ENCODE peak calls at places on chromosomes 6 and 20, in eight cellular contexts. A, W, Z, N, P, Y, H and J are unnamed samples.

GRCh38 chr6:20402181-20403079 is 751 bp downstream of the E2F3 start:
- DNase-seq in Z (peak; percentile 51), P (no peak), H (peak; percentile 69), N (no peak), W (peak; percentile 12), A (peak; percentile 71), Y (peak; percentile 14), J (peak; percentile 72)

GRCh38 chr20:21048841-21049273 is 57.3 kb downstream of the LINC00237 start:
- DNase-seq in N (no peak), H (peak; percentile 71), Y (no peak), Z (peak; percentile 28), P (no peak), A (no peak), W (peak; percentile 28), J (peak; percentile 88)

GRCh38 chr6:2563635-2564034 is 187.1 kb downstream of the MYLK4 start:
- DNase-seq in H (no peak), P (peak; percentile 30), Z (no peak), A (no peak), N (no peak), Y (no peak), W (no peak), J (no peak)

GRCh38 chr6:3001773-3002293 is 2.1 kb downstream of the NQO2 start:
- DNase-seq in W (peak; percentile 71), N (no peak), Z (no peak), H (peak; percentile 69), P (no peak), Y (no peak), A (no peak), J (peak; percentile 88)

GRCh38 chr6:5208491-5208890 is 52.3 kb downstream of the LYRM4 start:
- DNase-seq in P (no peak), N (no peak), W (no peak), Z (no peak), H (no peak), Y (no peak), A (no peak), J (no peak)

GRCh38 chr6:31203345-31203979 is 33.0 kb upstream of the POU5F1 start:
- DNase-seq in Z (peak; percentile 55), H (no peak), A (no peak), Y (peak; percentile 57), P (peak; percentile 86), W (peak; percentile 74), N (no peak), J (no peak)

GRCh38 chr20:49037962-49038387 is 8.1 kb upstream of the CSE1L start:
- DNase-seq in Z (no peak), Y (no peak), N (no peak), A (no peak), H (no peak), P (no peak), W (no peak), J (no peak)

GRCh38 chr20:54479138-54479906 is 3.9 kb downstream of the DOK5 start:
- DNase-seq in H (no peak), Z (no peak), Y (no peak), A (no peak), P (no peak), N (no peak), W (peak; percentile 4), J (peak; percentile 64)

GRCh38 chr20:59135093-59135492 is 28.5 kb upstream of the ZNF831 start:
- DNase-seq in N (no peak), H (no peak), P (no peak), Z (no peak), W (no peak), Y (peak; percentile 73), A (no peak), J (no peak)

GRCh38 chr6:17730078-17730704 is 23.5 kb upstream of the NUP153 start:
- DNase-seq in Y (no peak), P (no peak), Z (no peak), H (no peak), W (no peak), A (no peak), N (no peak), J (no peak)

GRCh38 chr20:22106308-22106938 is 401.0 kb downstream of the PAX1 start:
- DNase-seq in W (no peak), A (no peak), Z (no peak), N (no peak), H (no peak), P (no peak), Y (peak; percentile 6), J (peak; percentile 66)

GRCh38 chr20:8331740-8332412 is 199.8 kb downstream of the PLCB1 start:
- DNase-seq in A (no peak), W (no peak), H (no peak), N (no peak), Y (no peak), P (no peak), Z (no peak), J (no peak)

GRCh38 chr6:157143171-157143884 is 180.0 kb downstream of the TMEM242 start:
- DNase-seq in N (no peak), W (no peak), H (no peak), Z (no peak), Y (no peak), P (no peak), A (no peak), J (no peak)

GRCh38 chr20:36307412-36308317 is 1.5 kb downstream of the DLGAP4 start:
- DNase-seq in P (no peak), H (no peak), W (no peak), N (no peak), Y (no peak), Z (no peak), A (no peak), J (peak; percentile 38)

GRCh38 chr20:24448170-24448569 is 21.3 kb upstream of the SYNDIG1 start:
- DNase-seq in Y (no peak), H (no peak), P (no peak), Z (no peak), A (no peak), N (no peak), W (no peak), J (no peak)

GRCh38 chr6:131979515-131980337 is 28.6 kb upstream of the CCN2 start:
- DNase-seq in Y (no peak), P (no peak), W (no peak), Z (no peak), A (no peak), H (no peak), N (no peak), J (no peak)

GRCh38 chr6:142675517-142675916 is 269.5 kb downstream of the HIVEP2 start:
- DNase-seq in W (no peak), A (no peak), Z (no peak), P (no peak), N (no peak), Y (no peak), H (no peak), J (no peak)

GRCh38 chr6:11381801-11382513 is 149.5 kb upstream of the NEDD9 start:
- DNase-seq in N (no peak), W (no peak), P (peak; percentile 92), Z (peak; percentile 62), Y (no peak), H (no peak), A (no peak), J (no peak)

GRCh38 chr6:108082539-108082938 is 8.0 kb upstream of the OSTM1 start:
- DNase-seq in W (no peak), H (no peak), A (no peak), Y (no peak), P (no peak), N (no peak), Z (no peak), J (no peak)

GRCh38 chr6:100665041-100665380 is 200.3 kb upstream of the SIM1 start:
- DNase-seq in H (no peak), Z (peak; percentile 19), A (no peak), N (no peak), P (peak; percentile 59), Y (no peak), W (no peak), J (peak; percentile 15)

GRCh38 chr20:47126709-47127108 is 229.8 kb downstream of the ZMYND8 start:
- DNase-seq in W (no peak), Y (no peak), H (no peak), A (no peak), P (no peak), Z (no peak), N (no peak), J (no peak)

GRCh38 chr6:18160921-18161320 is 5.7 kb downstream of the KDM1B start:
- DNase-seq in A (no peak), W (no peak), P (no peak), H (no peak), N (no peak), Y (no peak), Z (no peak), J (no peak)

GRCh38 chr6:117531758-117532276 is 49.3 kb downstream of the DCBLD1 start:
- DNase-seq in W (no peak), Z (no peak), Y (no peak), N (no peak), A (no peak), P (no peak), H (no peak), J (no peak)

GRCh38 chr6:84449220-84449619 is 221.8 kb upstream of the CEP162 start:
- DNase-seq in A (no peak), N (no peak), Y (no peak), W (no peak), H (no peak), Z (no peak), P (no peak), J (no peak)

GRCh38 chr6:19603716-19604115 is 233.5 kb upstream of the ID4 start:
- DNase-seq in A (no peak), W (no peak), H (no peak), P (no peak), Z (no peak), Y (no peak), N (no peak), J (no peak)

GRCh38 chr6:37242429-37243052 is 15.0 kb upstream of the TBC1D22B start:
- DNase-seq in Z (no peak), H (peak; percentile 72), N (no peak), P (no peak), W (peak; percentile 82), Y (peak; percentile 36), A (no peak), J (no peak)
- H3K4me1 ChIP-seq in Z (peaks cover 58% of the 10 kb centered on the region), H (peaks cover 64% of the 10 kb centered on the region), N (peaks cover 10% of the 10 kb centered on the region), P (peaks cover 9% of the 10 kb centered on the region), W (peaks cover 44% of the 10 kb centered on the region), Y (no peaks in the 10 kb centered on the region), A (peaks cover 55% of the 10 kb centered on the region), J (no peaks in the 10 kb centered on the region)

GRCh38 chr6:37928217-37928616 is 108.7 kb downstream of the ZFAND3 start:
- DNase-seq in Y (no peak), Z (no peak), H (no peak), A (no peak), P (no peak), W (no peak), N (no peak), J (peak; percentile 47)
- TF ChIP-seq POLR2AphosphoS5 in Y (no peak), Z (no peak), H (no peak), A (no peak), P (no peak), W (no peak), N (no peak), J (no peak)

GRCh38 chr6:6696867-6697531 is 108.5 kb downstream of the LY86 start:
- DNase-seq in P (no peak), H (peak; percentile 73), W (peak; percentile 63), Z (peak; percentile 86), N (no peak), Y (no peak), A (no peak), J (peak; percentile 91)
- H3K4me1 ChIP-seq in P (no peaks in the 10 kb centered on the region), H (peaks cover 64% of the 10 kb centered on the region), W (peaks cover 23% of the 10 kb centered on the region), Z (peaks cover 82% of the 10 kb centered on the region), N (peaks cover 7% of the 10 kb centered on the region), Y (peaks cover 3% of the 10 kb centered on the region), A (peaks cover 80% of the 10 kb centered on the region), J (peaks cover 33% of the 10 kb centered on the region)

DNA sequence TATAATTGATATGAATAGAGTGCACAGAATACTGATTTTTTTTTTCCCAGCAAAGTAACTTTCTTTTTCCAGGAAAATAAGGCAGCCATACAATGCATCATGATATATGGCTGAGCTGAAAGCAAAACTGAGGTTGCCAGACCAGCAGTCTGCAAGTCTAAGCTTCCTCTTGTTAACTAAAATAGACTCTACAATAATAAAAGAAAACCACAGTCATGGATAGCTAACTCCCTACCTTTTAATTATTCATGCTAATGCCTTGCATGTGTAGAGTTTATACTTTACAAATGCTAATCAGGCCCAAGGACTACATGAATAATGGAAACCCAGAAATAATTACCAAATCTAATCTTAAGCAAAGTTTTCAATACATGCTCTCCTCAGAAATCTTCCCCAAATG is 47.4 kb downstream of the MAP7 start:
- DNase-seq in A (no peak), P (no peak), H (no peak), Z (no peak), W (no peak), Y (no peak), N (no peak), J (peak; percentile 33)
- TF ChIP-seq POLR2AphosphoS5 in A (no peak), P (no peak), H (no peak), Z (no peak), W (no peak), Y (no peak), N (no peak), J (no peak)